ENCODE peak calls at places on chromosome 1, in seven cellular contexts. G is brain microvascular endothelial cell; L is K562; M is H9; F is left lung; D is GM10248; Y is activated CD8-positive, alpha-beta T cell treated with anti-CD3 and anti-CD28 coated beads for 36 hours. B is an unnamed sample.

GRCh38 chr1:16183157-16183556 is 27.3 kb upstream of the EPHA2 start:
- DNase-seq in G (peak; percentile 61), D (no peak), Y (no peak), L (no peak), M (no peak), F (peak; percentile 83), B (no peak)

GRCh38 chr1:212584092-212584886 is 24.3 kb upstream of the ATF3 start:
- DNase-seq in L (no peak), G (no peak), Y (no peak), D (no peak), M (no peak), F (no peak), B (no peak)

GRCh38 chr1:10401281-10401680 is 2.4 kb downstream of the PGD start:
- DNase-seq in M (no peak), F (no peak), Y (no peak), D (no peak), G (no peak), L (no peak), B (no peak)

GRCh38 chr1:31855038-31855845 is 39.4 kb upstream of the SPOCD1 start:
- DNase-seq in D (no peak), L (no peak), M (no peak), G (peak; percentile 34), Y (no peak), F (no peak), B (no peak)

GRCh38 chr1:54481201-54481884 is 66.7 kb upstream of the ACOT11 start:
- DNase-seq in G (no peak), D (no peak), M (no peak), Y (no peak), F (no peak), L (peak; percentile 44), B (no peak)

GRCh38 chr1:38098101-38098847 is 51.7 kb upstream of the POU3F1 start:
- DNase-seq in D (no peak), M (no peak), Y (no peak), G (no peak), F (no peak), L (no peak), B (no peak)

GRCh38 chr1:218674280-218674773 is 329.2 kb downstream of the TGFB2 start:
- DNase-seq in M (peak; percentile 86), G (peak; percentile 97), Y (no peak), L (no peak), F (peak; percentile 42), D (no peak), B (peak; percentile 15)

GRCh38 chr1:198253668-198254067 is 96.9 kb downstream of the NEK7 start:
- DNase-seq in G (peak; percentile 41), L (no peak), D (peak; percentile 53), Y (no peak), F (peak; percentile 53), M (no peak), B (no peak)

GRCh38 chr1:223654083-223654482 is 11.4 kb downstream of the CAPN8 start:
- DNase-seq in G (no peak), D (no peak), Y (no peak), L (no peak), M (no peak), F (no peak), B (no peak)

GRCh38 chr1:181482521-181483083 is 715 bp upstream of the CACNA1E start:
- DNase-seq in D (peak; percentile 80), F (peak; percentile 47), Y (peak; percentile 60), G (no peak), M (peak; percentile 74), L (peak; percentile 34), B (peak; percentile 81)

GRCh38 chr1:211577277-211577825 is 1.6 kb downstream of the SLC30A1 start:
- DNase-seq in F (no peak), G (no peak), D (no peak), M (no peak), Y (no peak), L (no peak), B (no peak)

GRCh38 chr1:235078927-235079381 is 49.7 kb downstream of the TOMM20 start:
- DNase-seq in Y (no peak), G (no peak), D (no peak), F (no peak), M (no peak), L (no peak), B (no peak)

GRCh38 chr1:233114159-233114558 is 163.7 kb downstream of the NTPCR start:
- DNase-seq in G (peak; percentile 42), Y (no peak), D (no peak), L (no peak), F (no peak), M (peak; percentile 37), B (no peak)

GRCh38 chr1:72284398-72285073 is 2.2 kb upstream of the NEGR1 start:
- DNase-seq in F (peak; percentile 47), Y (peak; percentile 62), M (peak; percentile 76), L (no peak), G (peak; percentile 93), D (peak; percentile 5), B (peak; percentile 59)

GRCh38 chr1:84442256-84442655 is 36.8 kb upstream of the RPF1 start:
- DNase-seq in G (peak; percentile 74), M (no peak), Y (no peak), L (no peak), D (peak; percentile 65), F (no peak), B (no peak)

GRCh38 chr1:153638261-153638660 is 4.4 kb downstream of the CHTOP start:
- DNase-seq in L (no peak), F (no peak), M (no peak), G (no peak), Y (no peak), D (no peak), B (no peak)

GRCh38 chr1:205316179-205316578 is 5.4 kb downstream of the NUAK2 start:
- DNase-seq in D (no peak), F (no peak), Y (no peak), L (no peak), M (no peak), G (no peak), B (no peak)

GRCh38 chr1:208851376-208851775 is 607.2 kb upstream of the PLXNA2 start:
- DNase-seq in L (no peak), D (no peak), M (no peak), G (no peak), F (no peak), Y (no peak), B (no peak)

GRCh38 chr1:203342192-203342940 is 8.6 kb downstream of the FMOD start:
- DNase-seq in D (peak; percentile 74), Y (peak; percentile 50), L (peak; percentile 87), G (peak; percentile 10), F (no peak), M (peak; percentile 85), B (peak; percentile 77)

GRCh38 chr1:105914403-105914802 is 1142.1 kb upstream of the PRMT6 start:
- DNase-seq in M (no peak), F (no peak), L (no peak), Y (no peak), D (no peak), G (no peak), B (no peak)

GRCh38 chr1:25090707-25091422 is 141.4 kb downstream of the SYF2 start:
- DNase-seq in D (no peak), M (no peak), Y (peak; percentile 29), L (no peak), F (no peak), G (peak; percentile 12), B (no peak)

GRCh38 chr1:82090104-82090503 is 289.4 kb downstream of the ADGRL2 start:
- DNase-seq in Y (no peak), M (no peak), D (no peak), G (no peak), F (no peak), L (no peak), B (no peak)

DNA sequence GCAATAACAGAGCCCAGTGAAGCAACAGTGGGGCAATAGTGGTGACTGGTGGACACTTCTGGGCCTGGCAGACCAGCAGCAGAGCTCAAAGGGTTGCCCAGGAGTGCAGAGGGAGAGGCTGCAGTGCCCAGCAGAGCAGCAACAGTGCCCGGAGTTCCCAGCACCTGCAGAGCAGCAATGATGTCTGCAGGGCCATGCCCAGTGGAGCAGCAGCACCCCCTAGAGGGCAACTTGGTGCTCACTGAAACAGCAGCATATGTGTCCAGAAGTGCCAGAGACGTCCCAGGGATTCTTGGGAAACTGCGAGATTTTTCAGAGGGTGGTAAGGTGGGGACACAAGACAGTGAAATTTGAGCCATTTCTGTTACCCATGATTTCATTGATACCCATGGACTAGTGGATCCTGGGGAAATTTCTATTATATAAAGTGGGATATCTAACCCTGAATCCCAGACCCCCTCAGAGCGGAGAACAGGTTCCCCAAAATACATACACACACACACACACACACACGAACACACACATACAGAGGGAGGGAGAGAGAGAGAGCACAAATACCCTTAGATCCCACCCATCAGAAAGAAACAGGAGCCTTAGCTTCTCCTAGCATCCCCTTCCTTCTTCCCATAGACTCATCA is 156.9 kb upstream of the GJB5 start:
- DNase-seq in D (peak; percentile 79), L (peak; percentile 78), F (peak; percentile 57), G (peak; percentile 44), Y (peak; percentile 78), M (peak; percentile 88), B (peak; percentile 94)
- TF ChIP-seq CTCF in D (peak; percentile 91), L (peak; percentile 91), F (peak; percentile 72), G (peak; percentile 55), Y (peak; percentile 66), M (peak; percentile 94), B (peak; percentile 94)

GRCh38 chr1:2986549-2987305 is 34.5 kb upstream of the ACTRT2 start:
- DNase-seq in L (no peak), G (no peak), F (peak; percentile 16), Y (no peak), D (no peak), M (no peak), B (no peak)
- TF ChIP-seq CTCF in L (no peak), G (no peak), F (no peak), Y (no peak), D (no peak), M (no peak), B (no peak)

DNA sequence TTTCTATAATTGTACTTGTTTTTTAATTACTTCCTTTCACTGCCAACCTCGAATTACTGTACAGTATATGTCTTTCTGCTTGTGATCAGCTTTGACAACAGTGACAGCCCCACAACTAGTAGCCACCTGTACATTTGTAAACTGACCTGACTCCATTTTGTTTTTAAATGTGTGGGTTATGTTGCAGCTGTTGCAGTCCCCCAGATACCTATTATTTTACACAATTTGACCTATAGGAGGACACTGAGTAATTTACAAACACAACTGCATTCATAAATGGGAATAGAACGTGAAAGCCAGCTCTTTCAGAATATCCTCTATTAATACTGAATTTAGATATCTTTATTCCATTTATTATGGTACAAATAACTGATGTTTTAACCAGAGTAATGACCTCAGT is 2.5 kb upstream of the VAMP3 start:
- DNase-seq in F (no peak), L (peak; percentile 46), Y (no peak), M (no peak), D (no peak), G (no peak), B (no peak)
- TF ChIP-seq CTCF in F (no peak), L (no peak), Y (no peak), M (no peak), D (no peak), G (no peak), B (no peak)

DNA sequence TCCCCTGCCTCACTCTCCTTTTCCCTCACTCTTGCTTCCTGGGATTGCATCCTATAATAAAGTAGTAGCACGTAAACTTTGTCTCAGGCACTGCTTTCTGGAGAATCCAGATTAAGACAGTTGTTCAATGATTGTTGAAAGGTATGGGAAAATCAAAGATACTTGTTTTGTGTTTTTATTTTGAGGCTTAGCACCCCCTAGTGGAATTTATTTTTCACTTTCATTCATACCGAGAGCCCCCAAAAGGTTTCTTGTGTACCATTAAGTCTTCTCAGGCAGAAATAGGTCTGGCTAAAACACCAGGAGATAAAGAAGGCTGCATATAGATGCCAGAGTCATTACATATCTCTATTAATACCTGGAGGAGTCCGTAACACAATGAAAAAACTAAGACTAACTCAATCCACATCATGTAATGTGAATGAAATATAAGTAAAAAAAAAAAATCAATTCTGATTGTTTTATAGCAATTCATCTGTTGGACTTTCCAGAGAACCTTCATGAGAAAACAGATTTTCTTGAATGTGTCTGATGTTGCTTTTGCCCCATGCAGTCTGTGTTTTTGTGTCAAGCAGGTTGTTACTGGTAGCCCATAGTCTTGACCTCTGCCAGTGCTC is 103.5 kb downstream of the RPE65 start:
- DNase-seq in G (no peak), L (no peak), D (no peak), Y (no peak), F (no peak), M (no peak), B (no peak)
- TF ChIP-seq CTCF in G (peak; percentile 36), L (peak; percentile 38), D (peak; percentile 44), Y (peak; percentile 47), F (peak; percentile 45), M (peak; percentile 65), B (peak; percentile 42)

B was measured in nephron progenitor cell.